ENCODE peak calls at places on chromosomes 1 and 21, in ten cellular contexts. One of them, this sample, is unnamed.

GRCh38 chr21:42404534-42404933 is 832 bp downstream of the UBASH3A start:
- DNase-seq in NB4: no peak
- DNase-seq in CD8-positive, alpha-beta T cell: peak
- DNase-seq in mucosa of descending colon: no peak
- DNase-seq in putamen: no peak
- DNase-seq in left ventricle myocardium superior: no peak
- DNase-seq in SJCRH30: no peak
- DNase-seq in iPS DF 6.9: no peak
- DNase-seq in type B pancreatic cell: no peak
- DNase-seq in dorsolateral prefrontal cortex: no peak
- DNase-seq in this sample: no peak

GRCh38 chr1:160539896-160540858 is 17.1 kb upstream of the SLAMF6 start:
- DNase-seq in type B pancreatic cell: no peak
- DNase-seq in putamen: no peak
- DNase-seq in left ventricle myocardium superior: no peak
- DNase-seq in mucosa of descending colon: peak
- DNase-seq in CD8-positive, alpha-beta T cell: peak
- DNase-seq in dorsolateral prefrontal cortex: no peak
- DNase-seq in SJCRH30: peak
- DNase-seq in iPS DF 6.9: no peak
- DNase-seq in NB4: peak
- DNase-seq in this sample: no peak

GRCh38 chr1:151255381-151255780 is 847 bp downstream of the PSMD4 start:
- DNase-seq in NB4: no peak
- DNase-seq in iPS DF 6.9: no peak
- DNase-seq in CD8-positive, alpha-beta T cell: no peak
- DNase-seq in SJCRH30: no peak
- DNase-seq in type B pancreatic cell: no peak
- DNase-seq in left ventricle myocardium superior: no peak
- DNase-seq in mucosa of descending colon: no peak
- DNase-seq in dorsolateral prefrontal cortex: no peak
- DNase-seq in putamen: no peak
- DNase-seq in this sample: no peak

GRCh38 chr1:232788235-232788872 is 16.9 kb upstream of the MAP10 start:
- DNase-seq in type B pancreatic cell: no peak
- DNase-seq in left ventricle myocardium superior: no peak
- DNase-seq in mucosa of descending colon: no peak
- DNase-seq in CD8-positive, alpha-beta T cell: no peak
- DNase-seq in SJCRH30: no peak
- DNase-seq in NB4: no peak
- DNase-seq in iPS DF 6.9: no peak
- DNase-seq in dorsolateral prefrontal cortex: no peak
- DNase-seq in putamen: no peak
- DNase-seq in this sample: no peak

GRCh38 chr1:240341365-240342250 is 249.9 kb downstream of the FMN2 start:
- DNase-seq in type B pancreatic cell: no peak
- DNase-seq in NB4: no peak
- DNase-seq in CD8-positive, alpha-beta T cell: no peak
- DNase-seq in SJCRH30: no peak
- DNase-seq in putamen: no peak
- DNase-seq in dorsolateral prefrontal cortex: no peak
- DNase-seq in iPS DF 6.9: no peak
- DNase-seq in mucosa of descending colon: no peak
- DNase-seq in left ventricle myocardium superior: no peak
- DNase-seq in this sample: no peak

GRCh38 chr21:31335957-31336738 is 7.9 kb downstream of the TIAM1 start:
- DNase-seq in SJCRH30: peak
- DNase-seq in dorsolateral prefrontal cortex: no peak
- DNase-seq in putamen: peak
- DNase-seq in iPS DF 6.9: no peak
- DNase-seq in CD8-positive, alpha-beta T cell: no peak
- DNase-seq in NB4: no peak
- DNase-seq in left ventricle myocardium superior: no peak
- DNase-seq in type B pancreatic cell: no peak
- DNase-seq in mucosa of descending colon: no peak
- DNase-seq in this sample: peak

GRCh38 chr1:223860051-223860559 is 14.4 kb upstream of the TP53BP2 start:
- DNase-seq in mucosa of descending colon: no peak
- DNase-seq in left ventricle myocardium superior: no peak
- DNase-seq in NB4: no peak
- DNase-seq in putamen: no peak
- DNase-seq in dorsolateral prefrontal cortex: peak
- DNase-seq in SJCRH30: no peak
- DNase-seq in iPS DF 6.9: no peak
- DNase-seq in type B pancreatic cell: no peak
- DNase-seq in CD8-positive, alpha-beta T cell: no peak
- DNase-seq in this sample: no peak

GRCh38 chr1:19357299-19357698 is 45.2 kb downstream of the SLC66A1 start:
- DNase-seq in SJCRH30: no peak
- DNase-seq in iPS DF 6.9: no peak
- DNase-seq in NB4: no peak
- DNase-seq in CD8-positive, alpha-beta T cell: no peak
- DNase-seq in dorsolateral prefrontal cortex: no peak
- DNase-seq in type B pancreatic cell: no peak
- DNase-seq in left ventricle myocardium superior: no peak
- DNase-seq in mucosa of descending colon: no peak
- DNase-seq in putamen: no peak
- DNase-seq in this sample: no peak

GRCh38 chr1:61192666-61193325 is 110.4 kb downstream of the NFIA start:
- DNase-seq in dorsolateral prefrontal cortex: no peak
- DNase-seq in NB4: no peak
- DNase-seq in putamen: no peak
- DNase-seq in iPS DF 6.9: no peak
- DNase-seq in mucosa of descending colon: no peak
- DNase-seq in left ventricle myocardium superior: no peak
- DNase-seq in SJCRH30: no peak
- DNase-seq in type B pancreatic cell: no peak
- DNase-seq in CD8-positive, alpha-beta T cell: no peak
- DNase-seq in this sample: no peak

GRCh38 chr1:51313961-51314777 is 16.2 kb downstream of the TTC39A start:
- DNase-seq in CD8-positive, alpha-beta T cell: no peak
- DNase-seq in iPS DF 6.9: no peak
- DNase-seq in mucosa of descending colon: peak
- DNase-seq in dorsolateral prefrontal cortex: no peak
- DNase-seq in putamen: no peak
- DNase-seq in SJCRH30: no peak
- DNase-seq in left ventricle myocardium superior: no peak
- DNase-seq in type B pancreatic cell: no peak
- DNase-seq in NB4: peak
- DNase-seq in this sample: no peak

GRCh38 chr1:32779242-32779641 is 37.9 kb downstream of the YARS1 start:
- DNase-seq in left ventricle myocardium superior: no peak
- DNase-seq in putamen: no peak
- DNase-seq in dorsolateral prefrontal cortex: no peak
- DNase-seq in NB4: no peak
- DNase-seq in iPS DF 6.9: no peak
- DNase-seq in SJCRH30: no peak
- DNase-seq in mucosa of descending colon: no peak
- DNase-seq in type B pancreatic cell: no peak
- DNase-seq in CD8-positive, alpha-beta T cell: no peak
- DNase-seq in this sample: no peak

GRCh38 chr1:91731815-91732214 is 154.1 kb downstream of the TGFBR3 start:
- DNase-seq in putamen: no peak
- DNase-seq in SJCRH30: no peak
- DNase-seq in mucosa of descending colon: no peak
- DNase-seq in CD8-positive, alpha-beta T cell: peak
- DNase-seq in left ventricle myocardium superior: no peak
- DNase-seq in dorsolateral prefrontal cortex: no peak
- DNase-seq in type B pancreatic cell: no peak
- DNase-seq in iPS DF 6.9: no peak
- DNase-seq in NB4: no peak
- DNase-seq in this sample: no peak

GRCh38 chr1:228734881-228735801 is at the start of gene RHOU:
- DNase-seq in SJCRH30: peak
- DNase-seq in CD8-positive, alpha-beta T cell: peak
- DNase-seq in iPS DF 6.9: no peak
- DNase-seq in NB4: peak
- DNase-seq in dorsolateral prefrontal cortex: peak
- DNase-seq in left ventricle myocardium superior: peak
- DNase-seq in mucosa of descending colon: peak
- DNase-seq in putamen: peak
- DNase-seq in type B pancreatic cell: peak
- DNase-seq in this sample: peak

This sample was measured in occipital lobe.